ENCODE peak calls at places on chromosomes 6 and 20, in four cellular contexts. V is dorsolateral prefrontal cortex; H is activated CD8-positive, alpha-beta memory T cell treated with anti-CD3 and anti-CD28 coated beads for 1 hour; G is CD8-positive, alpha-beta memory T cell. S is an unnamed sample.
A peak's percentile ranks its signal among the peaks of the same experiment; 100 is the strongest.

GRCh38 chr20:36754656-36755222 is 8.8 kb upstream of the NDRG3 start:
- DNase-seq in G (peak; percentile 36), V (no peak), H (no peak), S (peak; percentile 13)

GRCh38 chr6:63351995-63352586 is 32.3 kb upstream of the LGSN start:
- DNase-seq in G (no peak), H (no peak), V (no peak), S (no peak)

GRCh38 chr6:28922004-28922840 is 1.6 kb downstream of the TRIM27 start:
- DNase-seq in V (no peak), H (no peak), G (no peak), S (no peak)

GRCh38 chr20:32564921-32565734 is 20.0 kb downstream of the NOL4L start:
- DNase-seq in G (no peak), H (no peak), V (no peak), S (no peak)

GRCh38 chr20:16393297-16393696 is 180.0 kb downstream of the KIF16B start:
- DNase-seq in G (no peak), V (no peak), H (no peak), S (no peak)

GRCh38 chr6:68572525-68572924 is 62.6 kb upstream of the ADGRB3 start:
- DNase-seq in G (no peak), V (no peak), H (no peak), S (no peak)

GRCh38 chr20:39190666-39191570 is 228.8 kb downstream of the DHX35 start:
- DNase-seq in V (no peak), G (no peak), H (no peak), S (no peak)

GRCh38 chr6:119594907-119595306 is 245.3 kb upstream of the MAN1A1 start:
- DNase-seq in V (no peak), H (no peak), G (no peak), S (no peak)

GRCh38 chr6:49950415-49950751 is 13.6 kb downstream of the DEFB114 start:
- DNase-seq in V (no peak), H (no peak), G (no peak), S (no peak)

GRCh38 chr6:46789434-46790358 is 3.5 kb upstream of the MEP1A start:
- DNase-seq in G (no peak), V (no peak), H (no peak), S (no peak)

S was measured in T-helper 1 cell.